ENCODE peak calls at places on chromosomes 4 and X, in four cellular contexts. I is WTC11, M is HepG2, H is K562. R is an unnamed sample.

GRCh38 chr4:76950846-76951321 is 1.3 kb downstream of the SEPTIN11 start:
- DNase-seq in H (no peak), M (no peak), I (no peak), R (no peak)

GRCh38 chrX:73850124-73851013 is 287.4 kb downstream of the CHIC1 start:
- DNase-seq in I (peak; percentile 29), H (peak; percentile 13), M (peak; percentile 1), R (peak; percentile 61)

GRCh38 chr4:37892641-37893040 is 1.8 kb downstream of the TBC1D1 start:
- DNase-seq in I (no peak), M (no peak), H (no peak), R (no peak)

GRCh38 chr4:4432341-4433125 is 45.6 kb downstream of the NSG1 start:
- DNase-seq in H (no peak), M (no peak), I (no peak), R (no peak)

GRCh38 chrX:84611843-84612636 is 109.8 kb upstream of the HDX start:
- DNase-seq in I (no peak), H (no peak), M (no peak), R (no peak)

GRCh38 chr4:23516719-23517118 is 373.1 kb downstream of the PPARGC1A start:
- DNase-seq in I (no peak), M (no peak), H (no peak), R (no peak)

GRCh38 chr4:165814256-165815010 is 58.6 kb upstream of the TLL1 start:
- DNase-seq in I (no peak), M (no peak), H (no peak), R (no peak)

GRCh38 chr4:115537387-115537786 is 424.0 kb upstream of the NDST4 start:
- DNase-seq in H (no peak), I (no peak), M (no peak), R (no peak)

GRCh38 chr4:103002551-103002950 is 17.0 kb downstream of the SLC9B1 start:
- DNase-seq in I (no peak), H (no peak), M (no peak), R (no peak)

GRCh38 chr4:114108869-114109268 is 129.4 kb upstream of the ARSJ start:
- DNase-seq in I (no peak), H (no peak), M (peak; percentile 0), R (no peak)

GRCh38 chr4:99408346-99408745 is 26.8 kb downstream of the ADH7 start:
- DNase-seq in I (no peak), H (no peak), M (no peak), R (no peak)

GRCh38 chr4:99404595-99405287 is 30.4 kb downstream of the ADH7 start:
- DNase-seq in H (no peak), I (no peak), M (no peak), R (no peak)

GRCh38 chr4:99402765-99403164 is 32.4 kb downstream of the ADH7 start:
- DNase-seq in I (peak; percentile 14), H (no peak), M (no peak), R (no peak)

GRCh38 chr4:99403380-99404194 is 31.6 kb downstream of the ADH7 start:
- DNase-seq in I (no peak), H (no peak), M (peak; percentile 94), R (no peak)

DNA sequence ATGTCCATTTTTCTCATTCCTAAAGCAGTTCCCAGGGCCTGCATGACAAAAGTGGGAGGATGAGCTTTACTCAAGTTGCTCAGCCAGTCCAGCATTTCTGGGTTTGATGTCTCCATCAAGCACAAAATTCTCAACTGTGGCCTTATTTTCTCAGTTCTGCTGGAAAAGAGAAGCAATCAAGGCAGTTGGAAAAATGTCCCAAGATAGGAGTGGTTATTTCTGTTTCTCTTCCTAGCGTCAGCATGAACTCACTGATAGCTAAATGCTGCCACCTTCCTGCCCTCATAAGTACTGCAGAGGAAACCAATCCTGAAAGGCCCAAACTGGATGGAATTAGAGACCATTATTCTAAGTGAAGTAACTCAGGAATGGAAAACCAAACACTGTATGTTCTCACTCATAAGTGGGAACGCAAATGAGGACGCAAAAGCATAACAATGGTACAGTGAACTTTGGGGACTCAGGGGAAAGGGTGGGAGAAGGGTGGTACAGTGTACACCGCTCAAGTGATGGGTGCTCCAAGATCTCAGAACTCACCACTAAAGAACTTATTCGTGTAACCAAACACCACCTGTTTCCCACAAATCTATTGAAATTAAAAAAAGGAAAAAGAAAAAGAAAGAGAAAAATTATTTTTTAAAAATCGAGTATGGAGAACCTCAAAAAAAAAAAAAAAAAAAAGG is 29.6 kb downstream of the ADH7 start:
- DNase-seq in M (peak; percentile 74), H (peak; percentile 60), I (peak; percentile 78), R (peak; percentile 61)
- TF ChIP-seq ELF4 in M (no peak), H (no peak), I (no peak), R (no peak)

GRCh38 chrX:54639346-54640102 is 109.5 kb downstream of the GNL3L start:
- DNase-seq in H (peak; percentile 84), I (peak; percentile 94), M (peak; percentile 86), R (peak; percentile 83)

GRCh38 chrX:54639018-54639345 is 109.0 kb downstream of the GNL3L start:
- DNase-seq in M (no peak), I (no peak), H (no peak), R (no peak)

DNA sequence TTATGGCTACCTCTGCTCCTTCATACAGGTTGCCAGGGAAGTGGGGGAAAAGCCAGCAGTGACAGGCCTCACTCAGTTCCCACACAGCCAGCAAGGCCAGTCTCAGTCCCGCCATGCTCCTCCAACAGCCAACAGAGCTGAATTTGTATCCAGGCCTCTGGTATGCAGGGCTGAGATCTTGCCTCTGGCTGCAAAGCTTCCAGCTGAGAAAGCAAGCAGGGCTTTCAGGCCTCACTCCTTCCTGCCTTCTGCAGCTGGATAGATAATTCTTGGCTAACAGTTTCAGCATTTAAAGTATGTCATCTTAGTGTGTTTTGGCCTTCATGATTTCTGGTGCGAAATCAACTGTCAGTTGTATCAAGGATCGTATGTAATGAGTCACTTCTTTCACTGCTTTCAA is 103.6 kb downstream of the GNL3L start:
- DNase-seq in I (peak; percentile 29), H (no peak), M (no peak), R (no peak)
- TF ChIP-seq SP1 in I (no peak), H (no peak), M (no peak), R (no peak)

GRCh38 chr4:52645315-52645714 is 13.8 kb downstream of the USP46 start:
- DNase-seq in I (no peak), M (no peak), H (no peak), R (no peak)

GRCh38 chr4:52641853-52642563 is 17.1 kb downstream of the USP46 start:
- DNase-seq in I (no peak), M (no peak), H (no peak), R (no peak)

GRCh38 chr4:52646096-52646495 is 13.0 kb downstream of the USP46 start:
- DNase-seq in H (no peak), I (no peak), M (no peak), R (no peak)

GRCh38 chr4:52643190-52643589 is 15.9 kb downstream of the USP46 start:
- DNase-seq in H (no peak), I (no peak), M (no peak), R (no peak)

GRCh38 chr4:52643846-52644245 is 15.3 kb downstream of the USP46 start:
- DNase-seq in H (no peak), I (no peak), M (peak; percentile 34), R (no peak)
- TF ChIP-seq ELF4 in H (no peak), I (no peak), M (no peak), R (no peak)

GRCh38 chrX:42746606-42747005 is 31.4 kb downstream of the PPP1R2C start:
- DNase-seq in M (no peak), I (no peak), H (no peak), R (no peak)
- TF ChIP-seq SP1 in M (no peak), I (no peak), H (no peak), R (no peak)

GRCh38 chrX:72255864-72256263 is 17.0 kb upstream of the ERCC6L start:
- DNase-seq in H (no peak), M (no peak), I (no peak), R (no peak)
- TF ChIP-seq ELF4 in H (no peak), M (no peak), I (no peak), R (no peak)

DNA sequence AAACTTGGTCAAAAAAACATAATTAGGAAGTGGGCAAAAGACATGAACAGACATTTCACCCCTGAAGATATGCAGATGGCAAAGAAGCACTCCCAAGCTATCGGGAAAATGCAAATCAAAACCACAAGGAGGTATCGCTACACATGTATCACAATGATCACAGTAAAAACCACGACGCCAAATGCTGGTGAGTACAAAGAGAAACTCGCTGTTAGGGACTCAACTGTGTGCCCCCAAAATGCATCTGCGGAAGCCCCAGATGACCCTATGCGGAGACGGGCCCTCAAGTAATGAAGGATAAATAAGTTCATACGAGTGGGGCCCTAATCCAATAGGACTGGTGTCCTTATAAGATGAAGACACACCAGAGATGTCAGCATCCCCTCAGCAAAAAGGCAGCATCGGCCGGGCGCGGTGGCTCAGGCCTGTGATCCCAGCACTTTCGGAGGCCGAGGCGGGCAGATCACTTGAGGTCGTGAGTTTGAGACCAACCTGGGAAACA is 10.2 kb downstream of the GAK start:
- DNase-seq in M (no peak), I (no peak), H (no peak), R (no peak)
- TF ChIP-seq SP1 in M (no peak), I (no peak), H (no peak), R (no peak)

DNA sequence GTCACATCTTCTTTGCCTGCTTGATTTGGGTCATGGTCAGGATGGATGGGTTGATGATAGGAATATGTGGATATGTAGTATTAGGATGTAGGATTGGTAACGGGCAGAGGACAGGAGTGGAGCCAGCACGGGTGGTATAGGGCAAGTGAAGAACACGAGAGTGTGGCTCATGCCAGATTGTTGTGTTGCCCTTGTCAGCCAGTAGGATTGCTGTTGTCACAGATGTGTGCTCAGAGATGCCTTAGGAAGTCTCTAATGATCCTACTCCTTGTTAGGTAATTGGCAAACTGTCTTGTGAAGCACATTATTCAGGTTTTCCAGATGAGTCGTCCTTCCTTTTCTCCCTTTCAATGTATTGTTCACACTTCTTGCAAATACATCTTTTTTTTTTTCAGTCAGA is 5.5 kb downstream of the ATP10D start:
- DNase-seq in I (no peak), H (no peak), M (peak; percentile 21), R (peak; percentile 20)
- TF ChIP-seq ELF4 in I (no peak), H (no peak), M (no peak), R (no peak)